ENCODE peak calls at places on chromosomes 13 and 19, in four cellular contexts. O is K562, M is HL-60, S is GM12878. L is an unnamed sample.

GRCh38 chr13:70668293-70668692 is 560.0 kb upstream of the KLHL1 start:
- DNase-seq in O (no peak), M (no peak), S (no peak), L (no peak)

GRCh38 chr13:50726164-50726563 is 117.3 kb downstream of the DLEU7 start:
- DNase-seq in O (no peak), M (no peak), S (no peak), L (no peak)

GRCh38 chr19:58038688-58039204 is 4.9 kb downstream of the ZSCAN1 start:
- DNase-seq in O (no peak), M (no peak), S (no peak), L (no peak)

GRCh38 chr19:10516671-10517286 is 468 bp downstream of the S1PR5 start:
- DNase-seq in O (no peak), M (no peak), S (no peak), L (no peak)

GRCh38 chr13:108787709-108788394 is 158.4 kb downstream of the MYO16 start:
- DNase-seq in O (no peak), M (no peak), S (no peak), L (no peak)

GRCh38 chr13:59475911-59476310 is 687.8 kb downstream of the DIAPH3 start:
- DNase-seq in O (no peak), M (no peak), S (no peak), L (no peak)

GRCh38 chr13:38366954-38367645 is 17.4 kb downstream of the UFM1 start:
- DNase-seq in O (no peak), M (no peak), S (no peak), L (no peak)

GRCh38 chr19:19866599-19867248 is 1.0 kb downstream of the ZNF253 start:
- DNase-seq in O (peak), M (peak), S (peak), L (peak)

GRCh38 chr13:111665691-111666095 is 345.3 kb downstream of the TEX29 start:
- DNase-seq in O (no peak), M (no peak), S (no peak), L (no peak)

GRCh38 chr13:35190241-35190640 is 248.2 kb downstream of the NBEA start:
- DNase-seq in O (no peak), M (no peak), S (no peak), L (no peak)
- TF ChIP-seq SPI1 in O (no peak), M (no peak), S (no peak), L (no peak)

GRCh38 chr19:54190942-54191670 is at the start of gene TSEN34:
- DNase-seq in O (peak), M (no peak), S (no peak), L (peak)
- TF ChIP-seq SPI1 in O (no peak), M (no peak), S (no peak), L (no peak)

GRCh38 chr19:1106841-1107654 is 3.3 kb downstream of the GPX4 start:
- DNase-seq in O (no peak), M (peak), S (no peak), L (no peak)
- TF ChIP-seq SPI1 in O (peak), M (peak), S (peak), L (no peak)

GRCh38 chr19:12959482-12959881 is 2.5 kb upstream of the GADD45GIP1 start:
- DNase-seq in O (no peak), M (no peak), S (no peak), L (no peak)

GRCh38 chr19:12953456-12954149 is 3.4 kb downstream of the GADD45GIP1 start:
- DNase-seq in O (peak), M (no peak), S (no peak), L (no peak)

GRCh38 chr19:12954150-12954962 is 2.7 kb downstream of the GADD45GIP1 start:
- DNase-seq in O (no peak), M (peak), S (no peak), L (no peak)

GRCh38 chr19:12955996-12956395 is 1.0 kb downstream of the GADD45GIP1 start:
- DNase-seq in O (no peak), M (no peak), S (no peak), L (no peak)

DNA sequence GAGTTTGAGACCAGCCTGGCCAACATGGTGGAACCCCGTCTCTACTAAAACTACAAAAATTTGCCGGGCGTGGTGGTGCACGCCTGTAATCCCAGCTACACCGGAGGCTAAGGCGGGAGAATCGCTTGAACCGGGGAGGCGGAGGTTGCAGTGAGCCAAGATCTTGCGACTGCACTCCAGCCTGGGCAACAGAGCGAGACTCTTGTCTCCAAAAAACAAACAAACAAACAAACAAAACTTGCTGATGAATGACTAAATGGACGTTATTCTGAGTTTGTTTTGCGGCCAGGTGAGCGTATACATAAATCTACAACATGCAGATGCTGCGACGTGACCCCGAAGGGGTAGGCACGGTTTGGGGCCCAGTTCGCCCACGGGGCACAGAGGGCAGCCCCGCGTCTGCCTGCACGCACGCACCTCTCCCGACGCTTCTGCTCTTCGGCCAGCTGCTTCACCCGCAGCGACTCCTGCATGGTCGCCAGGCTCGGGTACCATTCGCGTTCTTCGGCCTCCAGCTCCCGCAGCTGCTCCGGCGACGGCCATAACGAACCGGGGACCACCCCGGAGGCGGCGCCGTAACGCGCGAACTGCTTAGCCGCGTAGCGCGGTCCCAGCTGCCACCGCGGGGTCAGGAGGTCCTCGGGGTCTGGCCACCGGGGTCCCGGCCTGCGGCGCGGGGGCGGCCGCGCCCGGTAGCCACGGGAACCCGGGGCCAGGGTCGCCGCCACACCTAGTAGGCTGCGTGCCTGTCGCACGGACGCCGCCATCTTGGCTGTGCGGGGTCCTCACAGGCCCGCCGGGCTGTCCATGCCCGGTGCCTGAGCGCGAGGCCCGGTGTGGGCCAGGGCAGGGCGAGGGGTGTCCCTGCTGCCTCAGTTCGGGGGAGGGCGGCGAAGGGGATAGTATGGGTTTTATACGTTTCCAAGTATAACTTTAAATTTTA is at the start of gene GADD45GIP1:
- DNase-seq in O (peak), M (peak), S (peak), L (peak)
- TF ChIP-seq SPI1 in O (no peak), M (no peak), S (no peak), L (no peak)